ENCODE peak calls at places on chromosomes 11 and 22, in four cellular contexts. L is MM.1S, P is A549, X is upper lobe of right lung. N is an unnamed sample.

GRCh38 chr11:32255876-32256275 is 165.0 kb downstream of the RCN1 start:
- DNase-seq in P (no peak), L (no peak), X (no peak), N (no peak)

GRCh38 chr22:26464312-26464711 is 19.3 kb downstream of the HPS4 start:
- DNase-seq in X (no peak), L (no peak), P (no peak), N (no peak)

GRCh38 chr11:121595717-121596156 is 143.0 kb upstream of the SORL1-AS1 start:
- DNase-seq in L (no peak), P (peak; percentile 8), X (peak; percentile 68), N (peak; percentile 67)

GRCh38 chr22:47221840-47222615 is 459.6 kb downstream of the TBC1D22A start:
- DNase-seq in L (no peak), X (no peak), P (no peak), N (no peak)

GRCh38 chr11:61567286-61568061 is 13.4 kb downstream of the SYT7 start:
- DNase-seq in L (peak; percentile 82), X (peak; percentile 86), P (peak; percentile 92), N (peak; percentile 80)

GRCh38 chr11:67634366-67635230 is 4.9 kb upstream of the NUDT8 start:
- DNase-seq in L (no peak), P (no peak), X (peak; percentile 57), N (no peak)

GRCh38 chr22:31229402-31230140 is 17.5 kb downstream of the LIMK2 start:
- DNase-seq in L (peak; percentile 53), X (no peak), P (no peak), N (no peak)

GRCh38 chr11:124586247-124586860 is 16.6 kb downstream of the OR8A1 start:
- DNase-seq in X (peak; percentile 70), P (peak; percentile 2), L (peak; percentile 53), N (peak; percentile 59)

GRCh38 chr11:26078217-26078821 is 253.6 kb upstream of the ANO3 start:
- DNase-seq in P (no peak), X (no peak), L (peak; percentile 88), N (no peak)

GRCh38 chr22:38415561-38416321 is 39.3 kb downstream of the KCNJ4 start:
- DNase-seq in L (no peak), P (no peak), X (peak; percentile 53), N (peak; percentile 40)

GRCh38 chr11:30585892-30586250 is 282 bp downstream of the MPPED2 start:
- DNase-seq in L (no peak), X (peak; percentile 61), P (no peak), N (peak; percentile 32)

GRCh38 chr22:34645375-34645774 is 420.6 kb upstream of the ISX start:
- DNase-seq in L (no peak), P (no peak), X (no peak), N (no peak)

GRCh38 chr22:19641254-19641982 is 72.9 kb upstream of the SEPTIN5 start:
- DNase-seq in X (no peak), L (peak; percentile 14), P (peak; percentile 36), N (no peak)

GRCh38 chr11:62012451-62013265 is 45.2 kb upstream of the FTH1 start:
- DNase-seq in P (peak; percentile 41), X (peak; percentile 57), L (no peak), N (no peak)

GRCh38 chr22:19942886-19943664 is 1.5 kb upstream of the TXNRD2 start:
- DNase-seq in P (no peak), X (peak; percentile 49), L (no peak), N (peak; percentile 37)

GRCh38 chr11:83715927-83716525 is 429.9 kb upstream of the CCDC90B start:
- DNase-seq in P (no peak), L (no peak), X (no peak), N (no peak)

GRCh38 chr11:120244476-120244875 is 4.5 kb downstream of the POU2F3 start:
- DNase-seq in L (no peak), X (no peak), P (no peak), N (no peak)

GRCh38 chr22:19555651-19556050 is 31.4 kb upstream of the CLDN5 start:
- DNase-seq in P (no peak), L (no peak), X (no peak), N (no peak)

GRCh38 chr11:82720267-82720666 is 13.4 kb downstream of the FAM181B start:
- DNase-seq in P (no peak), L (no peak), X (no peak), N (no peak)

GRCh38 chr11:7677071-7677470 is 3.8 kb upstream of the CYB5R2 start:
- DNase-seq in L (no peak), X (no peak), P (no peak), N (no peak)

GRCh38 chr11:126328938-126329643 is 25.2 kb downstream of the DCPS start:
- DNase-seq in L (no peak), X (no peak), P (no peak), N (no peak)

GRCh38 chr11:44774131-44774530 is 47.4 kb downstream of the TSPAN18 start:
- DNase-seq in L (no peak), X (no peak), P (no peak), N (no peak)

GRCh38 chr11:65262775-65263174 is 1.0 kb downstream of the POLA2 start:
- DNase-seq in X (no peak), P (no peak), L (peak; percentile 27), N (no peak)

GRCh38 chr11:57568330-57568766 is 876 bp upstream of the UBE2L6 start:
- DNase-seq in X (no peak), P (no peak), L (peak; percentile 85), N (no peak)

GRCh38 chr11:125517116-125517804 is 21.2 kb upstream of the FEZ1 start:
- DNase-seq in X (no peak), L (peak; percentile 37), P (no peak), N (no peak)

GRCh38 chr11:17894929-17895658 is 117.8 kb downstream of the SERGEF start:
- DNase-seq in L (no peak), P (no peak), X (no peak), N (no peak)

GRCh38 chr22:37274380-37274862 is 7.9 kb upstream of the CYTH4 start:
- DNase-seq in L (no peak), P (no peak), X (peak; percentile 83), N (peak; percentile 85)

GRCh38 chr11:27910186-27910941 is 197.6 kb downstream of the KIF18A start:
- DNase-seq in X (no peak), P (no peak), L (no peak), N (no peak)

GRCh38 chr11:110797453-110797852 is 85.2 kb upstream of the ARHGAP20 start:
- DNase-seq in X (no peak), L (no peak), P (no peak), N (no peak)

GRCh38 chr11:26144309-26144690 is 187.6 kb upstream of the ANO3 start:
- DNase-seq in P (no peak), X (no peak), L (no peak), N (no peak)

GRCh38 chr11:47577460-47578041 is 1.2 kb downstream of the KBTBD4 start:
- DNase-seq in P (no peak), L (no peak), X (no peak), N (peak; percentile 20)

GRCh38 chr22:47654922-47655451 is 892.5 kb downstream of the TBC1D22A start:
- DNase-seq in P (no peak), L (no peak), X (no peak), N (no peak)

GRCh38 chr11:126817523-126818450 is 182.8 kb downstream of the KIRREL3 start:
- DNase-seq in P (no peak), X (no peak), L (no peak), N (no peak)

GRCh38 chr22:32699686-32700085 is 101.8 kb upstream of the TIMP3 start:
- DNase-seq in L (no peak), X (no peak), P (no peak), N (no peak)

GRCh38 chr11:86456075-86456939 is 81.6 kb downstream of the CCDC81 start:
- DNase-seq in P (peak; percentile 79), X (peak; percentile 79), L (peak; percentile 77), N (peak; percentile 76)

GRCh38 chr11:129143335-129143734 is 48.8 kb downstream of the ARHGAP32 start:
- DNase-seq in L (no peak), X (peak; percentile 59), P (peak; percentile 52), N (peak; percentile 48)

GRCh38 chr11:116610190-116610589 is 162.6 kb downstream of the BUD13 start:
- DNase-seq in P (no peak), L (no peak), X (no peak), N (no peak)

DNA sequence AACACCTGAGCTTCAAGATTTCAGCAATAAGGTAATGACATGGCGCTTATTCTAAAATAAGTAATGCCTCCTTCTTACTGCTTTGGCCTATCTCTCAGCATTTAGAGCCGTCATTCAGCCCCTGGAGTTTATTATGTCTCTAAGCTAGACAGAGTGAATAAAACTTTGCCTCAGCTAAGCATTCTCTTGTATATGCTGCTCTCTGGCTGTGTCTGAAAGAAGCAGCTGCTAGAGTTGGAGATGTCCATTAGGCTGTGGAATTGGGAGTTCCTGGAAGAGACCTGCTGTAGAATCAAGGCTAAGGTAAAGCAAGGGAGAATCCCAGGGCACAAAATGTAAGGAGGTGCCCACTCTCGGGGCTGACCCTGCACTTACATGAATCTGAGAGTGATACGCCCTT is 35.5 kb upstream of the TTC12 start:
- DNase-seq in X (no peak), L (no peak), P (no peak), N (no peak)
- TF ChIP-seq CTCF in X (no peak), L (no peak), P (no peak), N (no peak)

GRCh38 chr11:122883682-122883981 is 1.1 kb downstream of the JHY start:
- DNase-seq in X (no peak), L (no peak), P (no peak), N (no peak)
- H3K4me3 ChIP-seq in X (peak overlapping the region; percentile 73), L (peak overlapping the region; percentile 74), P (peak overlapping the region; percentile 88), N (peak overlapping the region; percentile 73)

GRCh38 chr11:12281571-12282478 is 95.5 kb upstream of the PARVA start:
- DNase-seq in P (peak; percentile 89), X (peak; percentile 85), L (peak; percentile 74), N (peak; percentile 85)
- H3K4me1 ChIP-seq in P (peaks cover 38% of the 10 kb centered on the region), X (peaks cover 7% of the 10 kb centered on the region), L (no peaks in the 10 kb centered on the region), N (peaks cover 23% of the 10 kb centered on the region)

GRCh38 chr22:50605349-50606074 is 4.9 kb downstream of the MAPK8IP2 start:
- DNase-seq in X (no peak), P (no peak), L (no peak), N (no peak)

GRCh38 chr22:50607366-50608020 is 6.9 kb downstream of the MAPK8IP2 start:
- DNase-seq in X (no peak), P (no peak), L (no peak), N (no peak)

GRCh38 chr22:50604623-50605348 is 4.2 kb downstream of the MAPK8IP2 start:
- DNase-seq in L (no peak), X (no peak), P (no peak), N (no peak)

GRCh38 chr22:50606561-50607365 is 6.2 kb downstream of the MAPK8IP2 start:
- DNase-seq in P (no peak), X (no peak), L (no peak), N (no peak)

DNA sequence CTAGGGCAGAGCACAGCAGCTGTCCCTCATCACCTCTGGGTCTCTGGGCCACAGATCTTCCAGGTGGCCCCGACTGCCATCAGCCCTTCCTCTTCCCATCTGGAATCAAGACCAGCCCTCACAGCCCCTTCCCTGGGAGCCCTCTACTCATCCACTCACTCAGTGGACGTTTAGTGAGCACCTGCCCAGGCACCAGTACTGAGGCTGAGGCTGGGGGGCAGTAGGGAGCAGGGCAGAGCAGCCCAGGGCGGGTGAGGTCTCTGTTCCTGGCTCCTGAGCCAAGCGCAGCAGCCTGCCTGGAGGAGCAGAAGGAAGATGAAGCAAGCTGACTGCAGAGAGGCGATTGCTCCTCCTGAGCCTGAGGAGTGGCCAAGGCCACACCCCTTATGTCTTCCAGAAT is 5.5 kb downstream of the MAPK8IP2 start:
- DNase-seq in X (no peak), L (no peak), P (no peak), N (no peak)
- TF ChIP-seq CTCF in X (no peak), L (peak; percentile 13), P (no peak), N (no peak)